ENCODE peak calls at places on chromosomes 16 and 17, in ten cellular contexts. O is ovary; W is gastrocnemius medialis; G is effector memory CD4-positive, alpha-beta T cell; P is tibial nerve; S is esophagus muscularis mucosa; Q is lung; H is pancreas; E is fibroblast of lung; T is prostate gland. A is an unnamed sample. For H3K36me3 and H3K4me1, the result is how much of the 10 kb centered on the place peaks cover.

GRCh38 chr17:69810326-69811035 is 264.5 kb upstream of the KCNJ16 start:
- DNase-seq in O (no peak), S (no peak), E (no peak), Q (no peak), W (no peak), T (no peak), P (no peak), H (no peak), G (no peak), A (no peak)

GRCh38 chr17:2705263-2705662 is 6.3 kb downstream of the CLUH start:
- DNase-seq in E (peak), W (peak), O (peak), Q (no peak), T (no peak), S (no peak), G (no peak), H (peak), P (no peak), A (peak)

GRCh38 chr16:56354746-56355145 is 70.6 kb downstream of the AMFR start:
- DNase-seq in T (no peak), G (no peak), P (no peak), E (no peak), O (peak), S (no peak), W (peak), Q (no peak), H (no peak), A (peak)

GRCh38 chr17:64747938-64748540 is 85.9 kb upstream of the SMURF2 start:
- DNase-seq in W (no peak), T (no peak), Q (no peak), P (no peak), O (no peak), G (no peak), S (no peak), E (peak), H (no peak), A (no peak)

GRCh38 chr16:12225816-12226480 is 249.4 kb downstream of the SNX29 start:
- DNase-seq in S (no peak), Q (no peak), H (no peak), O (no peak), T (no peak), P (no peak), W (no peak), E (no peak), G (no peak), A (no peak)

GRCh38 chr16:52912565-52913173 is 140.0 kb downstream of the CHD9NB start:
- DNase-seq in O (no peak), P (peak), H (peak), W (no peak), G (no peak), T (peak), S (no peak), E (peak), Q (peak), A (peak)

GRCh38 chr17:62792122-62792800 is 15.9 kb downstream of the MARCHF10 start:
- DNase-seq in G (no peak), O (no peak), Q (no peak), H (no peak), T (no peak), S (no peak), W (no peak), E (peak), P (no peak), A (peak)

GRCh38 chr17:33506889-33507650 is 214.0 kb upstream of the ASIC2 start:
- DNase-seq in O (no peak), Q (no peak), G (no peak), T (no peak), H (no peak), W (no peak), S (no peak), P (no peak), E (peak), A (no peak)

GRCh38 chr16:24929409-24929808 is 83.6 kb downstream of the SLC5A11 start:
- DNase-seq in W (no peak), H (no peak), Q (no peak), O (no peak), T (no peak), S (no peak), P (no peak), G (no peak), E (no peak), A (no peak)

GRCh38 chr17:40448639-40449261 is 5.5 kb downstream of the IGFBP4 start:
- DNase-seq in T (no peak), G (no peak), H (no peak), P (no peak), E (peak), W (no peak), O (no peak), S (no peak), Q (peak), A (no peak)

GRCh38 chr16:30924086-30924714 is 828 bp downstream of the FBXL19 start:
- DNase-seq in H (peak), O (peak), G (no peak), W (no peak), S (no peak), Q (no peak), P (no peak), E (no peak), T (no peak), A (no peak)

GRCh38 chr17:67602974-67603373 is 114.8 kb upstream of the NOL11 start:
- DNase-seq in S (no peak), W (no peak), T (no peak), O (no peak), G (peak), H (no peak), P (no peak), E (peak), Q (no peak), A (no peak)

GRCh38 chr17:69179227-69179952 is 37.7 kb upstream of the ABCA6 start:
- DNase-seq in S (no peak), P (peak), E (peak), Q (no peak), G (no peak), W (no peak), T (no peak), O (no peak), H (no peak), A (no peak)

GRCh38 chr16:85735225-85735722 is 15.6 kb downstream of the C16orf74 start:
- DNase-seq in E (no peak), G (peak), Q (no peak), H (no peak), O (no peak), S (no peak), T (no peak), P (no peak), W (no peak), A (no peak)

GRCh38 chr17:31608659-31609254 is 217.3 kb downstream of the RAB11FIP4 start:
- DNase-seq in O (no peak), W (no peak), G (no peak), Q (no peak), T (no peak), P (no peak), H (no peak), E (no peak), S (no peak), A (no peak)

GRCh38 chr17:78168906-78169793 is 769 bp downstream of the SYNGR2 start:
- DNase-seq in S (peak), O (peak), T (peak), P (peak), E (no peak), G (peak), W (peak), Q (peak), H (peak), A (peak)

GRCh38 chr16:50011707-50012106 is 13.3 kb upstream of the CNEP1R1 start:
- DNase-seq in T (no peak), W (no peak), E (peak), O (no peak), Q (peak), H (no peak), P (no peak), S (no peak), G (no peak), A (no peak)

GRCh38 chr17:45722161-45722560 is 62.0 kb upstream of the CRHR1 start:
- DNase-seq in W (no peak), P (no peak), E (no peak), G (no peak), Q (no peak), H (no peak), T (no peak), O (no peak), S (no peak), A (no peak)

GRCh38 chr17:17824780-17825614 is 11.8 kb downstream of the SREBF1 start:
- DNase-seq in S (no peak), P (no peak), H (peak), E (no peak), T (no peak), O (peak), Q (no peak), G (no peak), W (peak), A (no peak)

GRCh38 chr16:84618428-84619102 is 687 bp upstream of the COTL1 start:
- DNase-seq in P (no peak), H (no peak), Q (no peak), W (peak), S (no peak), G (no peak), T (no peak), O (peak), E (peak), A (peak)

GRCh38 chr16:4960579-4960978 is 2.4 kb downstream of the SEC14L5 start:
- DNase-seq in T (no peak), Q (no peak), W (no peak), E (no peak), S (no peak), H (no peak), G (no peak), O (no peak), P (no peak), A (no peak)

GRCh38 chr16:46822270-46822669 is 8.7 kb downstream of the C16orf87 start:
- DNase-seq in H (no peak), S (no peak), T (no peak), P (no peak), O (no peak), G (no peak), E (peak), Q (no peak), W (no peak), A (no peak)

GRCh38 chr17:69539274-69539673 is 124.8 kb downstream of the MAP2K6 start:
- DNase-seq in P (no peak), W (no peak), H (no peak), T (no peak), S (no peak), G (no peak), O (no peak), Q (no peak), E (no peak), A (peak)

GRCh38 chr17:74343526-74344284 is 17.7 kb downstream of the KIF19 start:
- DNase-seq in H (no peak), O (no peak), P (no peak), G (no peak), E (no peak), S (no peak), T (no peak), W (no peak), Q (no peak), A (no peak)

GRCh38 chr17:48586355-48586924 is 3.6 kb downstream of the HOXB3 start:
- DNase-seq in O (no peak), T (no peak), H (no peak), E (peak), P (no peak), Q (no peak), S (no peak), W (no peak), G (no peak), A (no peak)

GRCh38 chr17:80129006-80129565 is 17.8 kb downstream of the EIF4A3 start:
- DNase-seq in S (no peak), E (no peak), O (no peak), T (no peak), H (no peak), G (no peak), W (no peak), Q (no peak), P (no peak), A (no peak)

GRCh38 chr16:50285406-50286003 is 19.2 kb downstream of the ADCY7 start:
- DNase-seq in H (peak), G (no peak), T (no peak), O (no peak), S (no peak), W (no peak), Q (no peak), P (no peak), E (no peak), A (no peak)

GRCh38 chr17:8391711-8392110 is 5.9 kb downstream of the RNF222 start:
- DNase-seq in E (no peak), Q (no peak), S (no peak), H (no peak), W (no peak), G (no peak), O (no peak), T (no peak), P (no peak), A (no peak)

GRCh38 chr16:5490499-5490898 is 392.9 kb upstream of the EEF2KMT start:
- DNase-seq in O (no peak), S (no peak), T (peak), W (no peak), E (no peak), P (peak), H (no peak), G (no peak), Q (no peak), A (no peak)

GRCh38 chr16:71933913-71934696 is 38.8 kb downstream of the IST1 start:
- DNase-seq in O (no peak), P (no peak), T (no peak), G (no peak), H (no peak), W (no peak), E (peak), Q (no peak), S (no peak), A (no peak)

GRCh38 chr17:78496311-78496710 is 80.9 kb downstream of the DNAH17 start:
- DNase-seq in Q (no peak), O (no peak), S (no peak), P (no peak), H (no peak), G (no peak), W (no peak), E (no peak), T (no peak), A (no peak)

GRCh38 chr16:10729649-10730048 is 14.0 kb upstream of the NUBP1 start:
- DNase-seq in G (no peak), Q (peak), O (no peak), H (no peak), S (peak), W (peak), P (no peak), T (peak), E (peak), A (no peak)

GRCh38 chr17:73182616-73183310 is 10.1 kb upstream of the COG1 start:
- DNase-seq in Q (no peak), P (no peak), T (no peak), H (no peak), G (no peak), S (no peak), W (no peak), E (no peak), O (no peak), A (no peak)

GRCh38 chr16:65314246-65315003 is 192.6 kb upstream of the CDH11 start:
- DNase-seq in P (no peak), E (no peak), Q (no peak), W (no peak), S (no peak), G (no peak), O (no peak), T (no peak), H (no peak), A (peak)

GRCh38 chr16:20875358-20875656 is 24.9 kb downstream of the DCUN1D3 start:
- DNase-seq in S (no peak), W (no peak), O (no peak), T (no peak), P (no peak), G (no peak), H (no peak), Q (no peak), E (no peak), A (no peak)

GRCh38 chr16:22092143-22092933 is at the start of gene VWA3A:
- DNase-seq in W (no peak), G (no peak), Q (no peak), H (no peak), T (no peak), S (peak), O (no peak), E (peak), P (no peak), A (no peak)

GRCh38 chr17:35617505-35617904 is 30.4 kb downstream of the AP2B1 start:
- DNase-seq in P (no peak), W (no peak), H (no peak), Q (no peak), E (no peak), O (no peak), T (no peak), S (no peak), G (no peak), A (no peak)
- H3K36me3 ChIP-seq in P (under half), W (under half), H (under half), Q (under half), E (under half), O (under half), T (under half), S (under half), G (under half), A (half or more)

GRCh38 chr16:2964416-2965223 is 545 bp downstream of the KREMEN2 start:
- DNase-seq in O (no peak), P (no peak), H (peak), E (no peak), T (no peak), G (peak), W (no peak), S (no peak), Q (no peak), A (no peak)
- H3K27ac ChIP-seq in O (no peak), P (no peak), H (no peak), E (no peak), T (no peak), G (no peak), W (no peak), S (no peak), Q (no peak), A (no peak)

GRCh38 chr16:66519482-66519881 is 30.4 kb downstream of the TK2 start:
- DNase-seq in T (no peak), Q (no peak), G (no peak), P (no peak), E (no peak), O (no peak), S (no peak), H (no peak), W (no peak), A (peak)
- H3K4me1 ChIP-seq in T (under half), Q (under half), G (half or more), P (half or more), E (under half), O (under half), S (half or more), H (under half), W (under half), A (under half)

DNA sequence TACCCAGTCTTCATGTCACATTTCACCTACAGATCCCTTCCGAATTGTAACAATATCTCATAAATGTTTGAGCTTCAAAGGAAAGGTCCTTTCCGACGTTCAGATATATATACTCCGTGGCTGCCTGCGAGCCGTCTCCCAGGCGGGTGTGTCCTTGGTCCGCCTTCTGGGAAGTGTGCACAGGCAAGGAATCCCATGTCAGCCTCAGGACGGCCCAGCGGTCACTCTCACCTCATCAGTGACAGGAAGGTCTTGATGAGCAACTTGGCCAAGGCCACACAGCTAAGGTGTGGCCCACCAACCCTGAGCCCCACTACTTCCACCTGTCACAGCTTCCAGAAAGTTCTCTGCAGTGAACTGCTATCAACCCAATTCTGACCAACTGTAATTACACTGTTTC is 4.3 kb downstream of the LMF1 start:
- DNase-seq in T (no peak), E (no peak), H (no peak), G (no peak), W (no peak), S (no peak), Q (no peak), P (no peak), O (no peak), A (no peak)
- H3K36me3 ChIP-seq in T (under half), E (under half), H (under half), G (under half), W (under half), S (under half), Q (under half), P (under half), O (under half), A (under half)

GRCh38 chr16:88738167-88739084 is 32.1 kb downstream of the CTU2 start:
- DNase-seq in Q (no peak), O (no peak), W (no peak), E (no peak), T (no peak), G (no peak), P (no peak), H (no peak), S (no peak), A (no peak)

GRCh38 chr16:88739139-88739974 is 33.1 kb downstream of the CTU2 start:
- DNase-seq in T (peak), H (no peak), S (no peak), P (no peak), Q (no peak), G (no peak), W (no peak), O (no peak), E (no peak), A (no peak)

GRCh38 chr16:88740727-88741055 is 34.4 kb downstream of the CTU2 start:
- DNase-seq in O (no peak), E (no peak), T (no peak), S (no peak), G (no peak), H (no peak), W (no peak), Q (no peak), P (no peak), A (no peak)

GRCh38 chr16:88741368-88741767 is 35.1 kb downstream of the CTU2 start:
- DNase-seq in S (no peak), Q (no peak), H (no peak), T (no peak), E (no peak), O (no peak), W (no peak), G (no peak), P (no peak), A (no peak)

DNA sequence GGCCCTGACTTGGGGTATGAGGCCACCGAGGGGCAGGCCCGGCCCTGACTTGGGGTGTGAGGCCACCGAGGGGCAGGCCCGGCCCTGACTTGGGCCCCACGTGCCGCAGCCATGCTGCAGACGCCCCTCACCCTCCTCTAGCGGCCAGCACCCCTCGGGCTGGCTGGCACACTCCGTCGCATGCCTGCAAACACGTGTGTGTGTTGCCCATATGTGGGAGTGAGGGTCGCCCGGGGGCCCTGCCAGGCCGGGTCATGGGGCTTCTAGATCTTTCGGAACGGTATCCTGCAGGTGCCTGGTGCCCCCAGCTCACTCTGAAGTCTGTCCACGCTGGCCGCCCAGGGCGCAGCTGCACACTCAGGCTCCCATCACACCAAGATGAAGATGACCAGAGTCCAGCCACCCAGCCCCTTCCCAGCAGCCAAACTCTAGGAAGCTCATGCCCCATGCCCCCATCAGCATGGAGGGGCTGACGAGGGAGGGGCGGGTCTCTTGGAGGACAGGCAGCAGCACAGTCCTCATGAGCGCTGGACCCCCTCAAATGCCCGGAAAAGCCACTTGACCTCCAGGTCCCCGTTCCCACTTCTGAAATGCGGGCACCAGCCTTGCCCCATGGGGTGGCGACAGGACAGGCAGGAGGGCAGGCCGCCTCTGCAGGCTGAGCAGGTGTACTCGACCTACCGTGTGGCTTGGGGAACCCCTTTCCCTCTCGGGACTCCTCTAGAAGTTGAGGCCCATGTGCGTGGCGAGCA is 33.8 kb downstream of the CTU2 start:
- DNase-seq in G (no peak), Q (no peak), W (no peak), T (no peak), H (no peak), P (no peak), O (no peak), S (no peak), E (no peak), A (no peak)
- H3K27ac ChIP-seq in G (no peak), Q (no peak), W (no peak), T (peak), H (no peak), P (no peak), O (no peak), S (no peak), E (no peak), A (no peak)

DNA sequence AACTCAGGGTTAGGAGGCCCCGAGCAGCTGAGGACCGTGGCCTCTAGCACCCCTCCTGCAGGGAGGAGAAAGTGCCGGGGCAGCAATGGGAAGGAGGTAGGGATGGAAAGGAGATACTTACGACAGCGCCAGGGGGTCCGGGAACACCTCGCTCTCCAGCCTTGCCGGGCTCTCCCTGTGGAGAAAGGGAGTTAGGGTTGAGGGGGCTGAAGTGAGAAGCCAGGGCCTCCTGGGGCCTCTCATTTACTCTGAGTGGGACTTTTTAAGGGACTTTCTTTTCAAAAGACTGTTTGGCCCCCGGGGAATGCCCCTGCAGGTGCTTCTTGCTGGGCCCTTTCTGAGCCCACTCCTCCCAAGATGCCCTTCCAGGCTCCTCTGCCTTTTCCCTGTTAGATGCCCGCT is 8.6 kb downstream of the COL1A1 start:
- DNase-seq in Q (no peak), H (no peak), S (no peak), G (no peak), P (no peak), O (no peak), E (no peak), T (no peak), W (no peak), A (peak)
- H3K4me1 ChIP-seq in Q (under half), H (under half), S (half or more), G (under half), P (under half), O (under half), E (under half), T (under half), W (under half), A (half or more)

A was measured in SJSA1.